ENCODE peak calls at places on chromosome 13, in seven cellular contexts. L, C, H, V, T, E and G are unnamed samples.

GRCh38 chr13:110444226-110444653 is 117.3 kb downstream of the RAB20 start:
- DNase-seq in L (peak), T (peak), E (no peak), V (no peak), H (no peak), C (peak), G (peak)

GRCh38 chr13:31209172-31209818 is 9.5 kb downstream of the B3GLCT start:
- DNase-seq in H (peak), T (peak), C (peak), V (no peak), L (peak), E (no peak), G (peak)

GRCh38 chr13:75480691-75481175 is 1.2 kb downstream of the TBC1D4 start:
- DNase-seq in V (no peak), E (no peak), C (peak), H (peak), T (peak), L (peak), G (peak)

GRCh38 chr13:76719955-76720354 is 166.2 kb downstream of the KCTD12 start:
- DNase-seq in C (no peak), H (no peak), E (no peak), L (no peak), T (no peak), V (no peak), G (no peak)

GRCh38 chr13:104750377-104750776 is 1684.2 kb upstream of the SLC10A2 start:
- DNase-seq in H (no peak), L (peak), C (peak), T (no peak), E (no peak), V (no peak), G (peak)

GRCh38 chr13:25722893-25723292 is 328.9 kb downstream of the SHISA2 start:
- DNase-seq in H (no peak), L (no peak), E (no peak), V (no peak), T (no peak), C (no peak), G (no peak)

GRCh38 chr13:29402168-29402621 is 193.3 kb downstream of the SLC7A1 start:
- DNase-seq in V (no peak), T (no peak), C (peak), L (peak), H (no peak), E (no peak), G (peak)

GRCh38 chr13:40026174-40026585 is 370.7 kb downstream of the COG6 start:
- DNase-seq in C (no peak), E (no peak), H (no peak), L (no peak), T (no peak), V (peak), G (peak)

GRCh38 chr13:35888327-35888940 is 242.7 kb downstream of the DCLK1 start:
- DNase-seq in V (no peak), H (no peak), L (no peak), E (no peak), T (no peak), C (peak), G (peak)

GRCh38 chr13:41827507-41828213 is 133.2 kb downstream of the VWA8 start:
- DNase-seq in L (peak), T (no peak), C (peak), V (no peak), E (no peak), H (no peak), G (peak)

GRCh38 chr13:40269086-40269485 is 397.4 kb downstream of the FOXO1 start:
- DNase-seq in H (no peak), C (peak), V (no peak), L (no peak), E (no peak), T (peak), G (no peak)

GRCh38 chr13:94416454-94417080 is 62.9 kb downstream of the DCT start:
- DNase-seq in E (no peak), C (peak), L (peak), V (no peak), T (no peak), H (no peak), G (peak)

GRCh38 chr13:31320946-31321345 is 121.2 kb downstream of the B3GLCT start:
- DNase-seq in T (no peak), C (no peak), E (no peak), V (no peak), L (no peak), H (no peak), G (no peak)

GRCh38 chr13:113537205-113537604 is 46.7 kb upstream of the DCUN1D2 start:
- DNase-seq in T (no peak), V (no peak), C (no peak), E (no peak), H (no peak), L (no peak), G (no peak)

GRCh38 chr13:93318538-93318937 is 91.9 kb downstream of the GPC6 start:
- DNase-seq in E (no peak), V (no peak), L (no peak), T (no peak), H (no peak), C (peak), G (peak)

GRCh38 chr13:52975969-52976368 is 52.6 kb upstream of the OLFM4 start:
- DNase-seq in T (no peak), L (no peak), V (no peak), H (no peak), C (no peak), E (no peak), G (no peak)

GRCh38 chr13:24997367-24997967 is 98.5 kb upstream of the PABPC3 start:
- DNase-seq in H (no peak), L (peak), T (no peak), C (peak), V (no peak), E (no peak), G (no peak)

GRCh38 chr13:26601669-26602068 is 44.2 kb downstream of the WASF3 start:
- DNase-seq in T (no peak), H (no peak), V (no peak), E (no peak), L (peak), C (peak), G (peak)

GRCh38 chr13:71054358-71054757 is 812.6 kb downstream of the DACH1 start:
- DNase-seq in E (no peak), V (no peak), C (no peak), T (no peak), H (no peak), L (no peak), G (no peak)

GRCh38 chr13:102978168-102978567 is 88.0 kb downstream of the SLC10A2 start:
- DNase-seq in E (no peak), T (no peak), L (peak), H (no peak), V (no peak), C (peak), G (no peak)

GRCh38 chr13:100566543-100566942 is 22.0 kb downstream of the GGACT start:
- DNase-seq in E (no peak), C (no peak), V (no peak), H (no peak), T (no peak), L (no peak), G (peak)

GRCh38 chr13:74290324-74290773 is 156.1 kb upstream of the KLF12 start:
- DNase-seq in L (no peak), C (peak), V (peak), E (no peak), T (no peak), H (no peak), G (peak)

GRCh38 chr13:114067886-114068722 is 64.3 kb downstream of the RASA3 start:
- DNase-seq in T (no peak), L (no peak), E (no peak), C (no peak), H (no peak), V (peak), G (no peak)

GRCh38 chr13:99947666-99948065 is 23.9 kb downstream of the ZIC5 start:
- DNase-seq in C (no peak), E (no peak), T (no peak), V (no peak), L (no peak), H (no peak), G (no peak)

GRCh38 chr13:52454459-52454824 is 836 bp upstream of the CKAP2 start:
- DNase-seq in H (no peak), V (peak), L (peak), T (no peak), E (no peak), C (no peak), G (no peak)

GRCh38 chr13:79307866-79308298 is 98.2 kb downstream of the RBM26 start:
- DNase-seq in C (peak), L (peak), T (no peak), H (no peak), V (no peak), E (no peak), G (peak)

GRCh38 chr13:73390100-73390499 is 331.3 kb downstream of the KLF5 start:
- DNase-seq in L (no peak), H (no peak), T (no peak), V (no peak), C (no peak), E (no peak), G (no peak)